ENCODE peak calls at places on chromosomes 11 and 22, in eight cellular contexts. O is colonic mucosa, X is pancreas, C is cardiac muscle cell, P is tibial artery, J is transverse colon, D is right lobe of liver, W is body of pancreas. K is an unnamed sample.

GRCh38 chr22:49306632-49306975 is 521.1 kb downstream of the BRD1 start:
- DNase-seq in D (peak; percentile 29), X (no peak), O (peak; percentile 7), C (no peak), P (peak; percentile 5), J (no peak), W (peak; percentile 6), K (no peak)

GRCh38 chr22:27377901-27378300 is 423.7 kb downstream of the MN1 start:
- DNase-seq in D (peak; percentile 62), C (peak; percentile 28), X (peak; percentile 92), P (no peak), W (peak; percentile 95), J (peak; percentile 17), O (peak; percentile 49), K (no peak)

GRCh38 chr11:128525411-128526243 is 61.7 kb downstream of the ETS1 start:
- DNase-seq in C (no peak), W (no peak), O (no peak), D (no peak), P (no peak), J (no peak), X (no peak), K (no peak)

GRCh38 chr22:41821449-41822030 is 11.4 kb upstream of the SREBF2 start:
- DNase-seq in C (no peak), W (no peak), D (no peak), O (no peak), X (no peak), J (no peak), P (no peak), K (no peak)

GRCh38 chr11:15471709-15472404 is 357.1 kb downstream of the INSC start:
- DNase-seq in W (no peak), D (no peak), P (no peak), O (no peak), J (no peak), C (no peak), X (no peak), K (no peak)

GRCh38 chr11:134652586-134653255 is 240.7 kb upstream of the B3GAT1 start:
- DNase-seq in D (peak; percentile 11), O (peak; percentile 1), P (no peak), W (no peak), J (no peak), X (no peak), C (no peak), K (peak; percentile 15)

GRCh38 chr11:61587541-61587941 is 6.7 kb upstream of the SYT7 start:
- DNase-seq in P (no peak), D (no peak), C (peak; percentile 26), W (peak; percentile 33), X (peak; percentile 56), O (peak; percentile 60), J (peak; percentile 54), K (no peak)

GRCh38 chr22:19876941-19877625 is 22.4 kb upstream of the GNB1L start:
- DNase-seq in O (no peak), X (no peak), J (no peak), D (no peak), P (peak; percentile 11), W (peak; percentile 9), C (no peak), K (no peak)

GRCh38 chr11:93741882-93742226 is 382 bp downstream of the C11orf54 start:
- DNase-seq in C (peak; percentile 59), W (peak; percentile 74), P (no peak), J (peak; percentile 72), O (peak; percentile 74), X (peak; percentile 56), D (peak; percentile 86), K (no peak)

GRCh38 chr22:24696551-24697001 is 77.9 kb downstream of the PIWIL3 start:
- DNase-seq in P (no peak), O (no peak), X (no peak), C (no peak), J (no peak), W (no peak), D (no peak), K (no peak)

GRCh38 chr11:35567737-35568465 is 42.5 kb upstream of the PAMR1 start:
- DNase-seq in J (no peak), X (no peak), C (no peak), W (no peak), P (no peak), O (no peak), D (no peak), K (no peak)

GRCh38 chr11:109208116-109208515 is 213.9 kb upstream of the C11orf87 start:
- DNase-seq in O (no peak), W (no peak), D (no peak), X (no peak), C (no peak), J (no peak), P (no peak), K (no peak)

GRCh38 chr22:45425101-45425500 is 11.6 kb downstream of the RIBC2 start:
- DNase-seq in C (peak; percentile 22), P (no peak), O (no peak), J (no peak), D (peak; percentile 13), X (no peak), W (no peak), K (no peak)

GRCh38 chr11:19935507-19935906 is 222.9 kb downstream of the NAV2 start:
- DNase-seq in D (no peak), W (no peak), X (no peak), J (no peak), O (no peak), C (no peak), P (no peak), K (no peak)

GRCh38 chr11:47433991-47434786 is 8.0 kb upstream of the PSMC3 start:
- DNase-seq in C (peak; percentile 71), J (no peak), W (no peak), D (peak; percentile 91), O (no peak), X (no peak), P (peak; percentile 63), K (no peak)

GRCh38 chr11:79503028-79503427 is 62.2 kb upstream of the TENM4 start:
- DNase-seq in J (no peak), O (no peak), D (no peak), X (no peak), C (peak; percentile 45), W (no peak), P (no peak), K (no peak)

GRCh38 chr22:44454113-44454769 is 43.8 kb downstream of the RTL6 start:
- DNase-seq in W (peak; percentile 6), J (no peak), X (no peak), P (no peak), C (no peak), O (peak; percentile 6), D (no peak), K (peak; percentile 38)

GRCh38 chr11:102085864-102086551 is 24.2 kb upstream of the YAP1 start:
- DNase-seq in J (no peak), X (no peak), C (no peak), P (no peak), W (no peak), D (no peak), O (no peak), K (no peak)

GRCh38 chr11:95911369-95911759 is 12.5 kb downstream of the MTMR2 start:
- DNase-seq in P (no peak), O (no peak), J (no peak), C (no peak), D (no peak), W (no peak), X (no peak), K (no peak)

GRCh38 chr22:50337262-50338041 is 5.7 kb upstream of the PPP6R2 start:
- DNase-seq in P (no peak), J (no peak), C (no peak), O (no peak), X (no peak), D (no peak), W (no peak), K (no peak)

GRCh38 chr22:25623851-25624250 is 59.4 kb downstream of the GRK3 start:
- DNase-seq in O (no peak), C (no peak), J (no peak), P (no peak), W (no peak), X (no peak), D (no peak), K (no peak)

GRCh38 chr11:2645779-2646118 is 54.0 kb downstream of the KCNQ1OT1 start:
- DNase-seq in W (no peak), D (no peak), O (no peak), C (no peak), J (no peak), P (no peak), X (no peak), K (no peak)
- H3K9me3 ChIP-seq in W (no peaks in the 10 kb centered on the region), D (peaks cover 32% of the 10 kb centered on the region), O (peaks cover 6% of the 10 kb centered on the region), C (no peaks in the 10 kb centered on the region), J (peaks cover 72% of the 10 kb centered on the region), P (peaks cover 2% of the 10 kb centered on the region), X (no peaks in the 10 kb centered on the region), K (peaks cover 6% of the 10 kb centered on the region)

GRCh38 chr11:63476618-63477017 is 14.3 kb downstream of the PLAAT5 start:
- DNase-seq in D (no peak), C (no peak), J (no peak), O (no peak), X (no peak), W (no peak), P (no peak), K (no peak)

GRCh38 chr11:63472372-63472771 is 18.6 kb downstream of the PLAAT5 start:
- DNase-seq in J (no peak), P (no peak), W (no peak), X (no peak), D (no peak), C (no peak), O (no peak), K (no peak)
- H3K9me3 ChIP-seq in J (peaks cover 8% of the 10 kb centered on the region), P (no peaks in the 10 kb centered on the region), W (no peaks in the 10 kb centered on the region), X (no peaks in the 10 kb centered on the region), D (no peaks in the 10 kb centered on the region), C (no peaks in the 10 kb centered on the region), O (no peaks in the 10 kb centered on the region), K (no peaks in the 10 kb centered on the region)

DNA sequence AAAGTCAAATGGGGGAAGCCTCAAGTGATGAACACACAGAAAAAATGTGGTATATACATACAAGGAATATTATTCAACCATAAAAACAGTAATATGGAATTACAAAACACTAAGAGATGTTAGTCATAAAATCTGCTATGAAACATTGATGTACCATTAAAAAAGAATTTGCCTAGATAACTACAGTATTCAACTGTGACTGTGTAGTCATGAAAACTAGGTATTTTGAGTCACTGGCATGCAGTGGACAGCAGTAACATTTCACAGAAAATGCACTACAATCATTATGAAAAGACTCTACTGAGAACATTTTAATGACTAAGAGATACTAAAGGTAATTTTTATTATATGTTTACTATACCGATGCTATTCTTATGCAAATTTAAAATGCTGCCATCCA is 11.7 kb downstream of the ZNF195 start:
- DNase-seq in C (no peak), P (no peak), O (no peak), D (no peak), J (no peak), W (no peak), X (no peak), K (no peak)
- H3K9me3 ChIP-seq in C (no peaks in the 10 kb centered on the region), P (peaks cover 8% of the 10 kb centered on the region), O (no peaks in the 10 kb centered on the region), D (peaks cover 25% of the 10 kb centered on the region), J (peaks cover 51% of the 10 kb centered on the region), W (no peaks in the 10 kb centered on the region), X (no peaks in the 10 kb centered on the region), K (no peaks in the 10 kb centered on the region)

GRCh38 chr11:97461044-97461880 is 1071.4 kb downstream of the JRKL start:
- DNase-seq in P (no peak), X (peak; percentile 10), W (no peak), C (no peak), D (no peak), O (no peak), J (no peak), K (no peak)

GRCh38 chr11:97460091-97460490 is 1070.3 kb downstream of the JRKL start:
- DNase-seq in W (no peak), D (no peak), J (no peak), C (no peak), O (no peak), X (no peak), P (no peak), K (no peak)

GRCh38 chr11:97461934-97462333 is 1072.1 kb downstream of the JRKL start:
- DNase-seq in J (no peak), W (no peak), X (peak; percentile 5), P (no peak), D (no peak), O (no peak), C (no peak), K (no peak)

GRCh38 chr11:97463891-97464290 is 1074.1 kb downstream of the JRKL start:
- DNase-seq in J (no peak), P (no peak), C (no peak), W (no peak), D (no peak), O (no peak), X (no peak), K (no peak)
- H3K9me3 ChIP-seq in J (no peaks in the 10 kb centered on the region), P (no peaks in the 10 kb centered on the region), C (no peaks in the 10 kb centered on the region), W (no peaks in the 10 kb centered on the region), D (no peaks in the 10 kb centered on the region), O (no peaks in the 10 kb centered on the region), X (no peaks in the 10 kb centered on the region), K (no peaks in the 10 kb centered on the region)